ENCODE peak calls at places on chromosomes 13 and 19, in nine cellular contexts. Q, J, T, F, N, M, K, Y and W are unnamed samples.

GRCh38 chr13:44300895-44301638 is 72.6 kb upstream of the SERP2 start:
- DNase-seq in F (no peak), N (peak), Q (peak), Y (peak), J (no peak), K (peak), T (no peak), M (no peak), W (peak)

GRCh38 chr13:96091164-96091931 is 1.4 kb downstream of the HS6ST3 start:
- DNase-seq in Y (peak), K (no peak), Q (peak), J (no peak), N (no peak), M (peak), F (no peak), T (peak), W (peak)

GRCh38 chr19:36528921-36529518 is 949 bp upstream of the ZNF260 start:
- DNase-seq in F (peak), N (no peak), T (no peak), Y (no peak), M (no peak), Q (no peak), J (peak), K (no peak), W (peak)

GRCh38 chr19:36215276-36216171 is 618 bp downstream of the ZNF146 start:
- DNase-seq in Y (no peak), T (no peak), F (peak), M (no peak), K (peak), N (no peak), J (peak), Q (no peak), W (peak)

GRCh38 chr13:91347996-91348905 is 764 bp downstream of the MIR17HG start:
- DNase-seq in N (peak), K (no peak), F (peak), Q (peak), J (peak), M (peak), T (peak), Y (peak), W (peak)

GRCh38 chr19:46435009-46435408 is 6.3 kb upstream of the PNMA8C start:
- DNase-seq in Y (no peak), K (no peak), T (no peak), Q (no peak), J (no peak), M (no peak), N (no peak), F (no peak), W (no peak)

GRCh38 chr13:60959427-60959826 is 456.2 kb downstream of the PCDH20 start:
- DNase-seq in N (no peak), K (no peak), J (no peak), Y (no peak), F (no peak), T (no peak), M (no peak), Q (no peak), W (no peak)

GRCh38 chr19:13149628-13150186 is 468 bp downstream of the STX10 start:
- DNase-seq in K (peak), Y (peak), Q (no peak), J (no peak), T (no peak), M (peak), F (peak), N (peak), W (peak)

GRCh38 chr19:35585844-35586243 is at the start of gene PMIS2:
- DNase-seq in T (no peak), J (no peak), Y (no peak), F (peak), M (no peak), N (no peak), Q (no peak), K (no peak), W (peak)

GRCh38 chr13:41722684-41723083 is 238.2 kb downstream of the VWA8 start:
- DNase-seq in M (no peak), J (no peak), Y (no peak), K (no peak), T (no peak), N (no peak), F (no peak), Q (no peak), W (no peak)

GRCh38 chr13:113947321-113948033 is 26.4 kb downstream of the C13orf46 start:
- DNase-seq in F (no peak), Y (peak), M (no peak), Q (peak), N (no peak), K (peak), J (peak), T (peak), W (no peak)

GRCh38 chr13:48983331-48983730 is 7.6 kb downstream of the FNDC3A start:
- DNase-seq in Y (no peak), T (no peak), Q (no peak), F (no peak), N (no peak), J (no peak), K (no peak), M (no peak), W (no peak)

GRCh38 chr13:48976677-48977625 is 1.2 kb downstream of the FNDC3A start:
- DNase-seq in N (no peak), J (peak), Y (no peak), F (peak), T (no peak), K (no peak), M (no peak), Q (no peak), W (peak)

GRCh38 chr13:48978942-48979601 is 3.4 kb downstream of the FNDC3A start:
- DNase-seq in Q (no peak), K (no peak), M (no peak), F (peak), J (no peak), Y (no peak), N (no peak), T (no peak), W (peak)

GRCh38 chr13:48977973-48978372 is 2.3 kb downstream of the FNDC3A start:
- DNase-seq in K (peak), F (peak), Q (peak), T (no peak), J (no peak), N (no peak), Y (no peak), M (no peak), W (peak)

GRCh38 chr13:48979892-48980291 is 4.2 kb downstream of the FNDC3A start:
- DNase-seq in M (no peak), N (no peak), F (peak), T (no peak), Q (no peak), Y (no peak), J (no peak), K (no peak), W (peak)
- H3K4me3 ChIP-seq in M (no peak), N (no peak), F (peak), T (no peak), Q (peak), Y (no peak), J (no peak), K (no peak), W (peak)

DNA sequence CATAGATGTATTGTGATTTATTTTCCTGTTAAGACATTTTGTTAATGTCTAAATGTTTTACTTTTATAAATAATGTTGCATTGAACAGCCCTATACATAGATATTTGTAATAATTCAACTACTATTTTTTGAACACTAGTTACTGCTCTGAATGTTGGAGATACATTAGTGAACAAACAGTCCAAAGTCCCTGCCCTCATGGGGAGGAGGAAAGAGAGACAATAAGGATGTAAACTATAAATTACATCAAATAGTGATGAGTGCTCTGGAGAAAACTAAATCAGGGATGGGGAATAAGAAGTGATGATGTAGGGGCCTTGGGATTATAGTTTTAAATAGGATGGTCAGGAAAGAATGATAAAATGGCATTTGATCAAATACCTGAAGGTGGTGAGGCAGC is 12.3 kb upstream of the INTS6 start:
- DNase-seq in Y (no peak), J (no peak), Q (no peak), N (no peak), T (no peak), K (no peak), F (no peak), M (no peak), W (no peak)
- TF ChIP-seq CTCF in Y (no peak), J (no peak), Q (no peak), N (no peak), T (no peak), K (no peak), F (no peak), M (no peak), W (no peak)

GRCh38 chr13:75419656-75420055 is 62.3 kb downstream of the TBC1D4 start:
- DNase-seq in F (no peak), J (no peak), N (no peak), M (no peak), Q (no peak), Y (no peak), T (no peak), K (no peak), W (no peak)
- H3K4me3 ChIP-seq in F (no peak), J (no peak), N (no peak), M (no peak), Q (no peak), Y (no peak), T (no peak), K (no peak), W (no peak)

DNA sequence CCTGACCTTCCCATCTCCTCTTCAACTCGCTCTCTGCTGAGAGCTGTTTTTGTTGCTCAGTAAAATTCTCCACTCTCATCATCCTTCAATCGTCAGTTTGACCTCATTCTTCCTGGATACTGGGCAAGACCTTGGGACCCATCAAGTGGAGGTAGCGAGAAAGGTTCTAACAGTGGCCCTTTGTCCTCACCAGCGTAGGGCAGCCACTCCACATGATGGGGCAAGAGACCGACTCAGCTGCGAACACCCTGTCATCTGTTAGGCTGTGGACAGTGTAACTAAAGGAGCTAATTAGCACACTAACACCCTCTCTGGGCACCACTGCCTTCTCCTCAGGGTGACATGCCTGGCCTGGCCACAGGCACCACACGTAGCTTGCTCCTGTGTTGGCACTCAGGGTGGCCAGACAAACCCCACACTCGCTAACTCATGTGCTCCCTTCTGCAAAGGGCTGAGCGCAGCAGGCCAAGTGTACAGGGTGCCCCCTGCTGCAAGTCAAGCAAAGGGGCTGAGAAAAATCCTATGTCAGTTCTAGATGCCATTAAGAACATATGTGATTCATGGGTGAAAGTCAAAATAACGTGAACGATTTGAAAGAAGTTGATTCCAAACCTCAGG is 1216.0 kb downstream of the SLITRK5 start:
- DNase-seq in J (no peak), Q (no peak), F (no peak), K (no peak), N (no peak), M (peak), Y (no peak), T (no peak), W (peak)
- TF ChIP-seq CTCF in J (no peak), Q (no peak), F (no peak), K (no peak), N (no peak), M (no peak), Y (no peak), T (no peak), W (peak)

GRCh38 chr13:27919934-27920676 is at the start of gene PDX1:
- DNase-seq in N (peak), Y (peak), F (no peak), M (no peak), T (no peak), K (no peak), J (peak), Q (no peak), W (no peak)
- H3K4me3 ChIP-seq in N (no peak), Y (peak), F (no peak), M (peak), T (peak), K (no peak), J (no peak), Q (no peak), W (peak)